ENCODE peak calls at places on chromosome 11, in six cellular contexts. P is WTC11, F is K562, M is HepG2, E is H1, Y is GM12878. Q is an unnamed sample.

GRCh38 chr11:76153609-76153949 is 52.7 kb downstream of the WNT11 start:
- DNase-seq in P (no peak), F (no peak), M (peak), E (no peak), Y (no peak), Q (no peak)

GRCh38 chr11:71169328-71169727 is 83.0 kb downstream of the SHANK2 start:
- DNase-seq in P (no peak), F (no peak), M (no peak), E (no peak), Y (no peak), Q (no peak)

GRCh38 chr11:17720796-17721171 is 1.4 kb downstream of the MYOD1 start:
- DNase-seq in P (peak), F (no peak), M (no peak), E (peak), Y (no peak), Q (no peak)

GRCh38 chr11:75793966-75794365 is 21.0 kb upstream of the UVRAG start:
- DNase-seq in P (no peak), F (no peak), M (no peak), E (no peak), Y (no peak), Q (no peak)

GRCh38 chr11:45182902-45183301 is 36.5 kb downstream of the PRDM11 start:
- DNase-seq in P (peak), F (peak), M (no peak), E (peak), Y (no peak), Q (peak)

GRCh38 chr11:28110108-28110838 is 2.1 kb downstream of the METTL15 start:
- DNase-seq in P (peak), F (peak), M (peak), E (peak), Y (peak), Q (peak)

GRCh38 chr11:68763181-68763721 is 11.9 kb upstream of the TESMIN start:
- DNase-seq in P (peak), F (no peak), M (no peak), E (no peak), Y (no peak), Q (no peak)

GRCh38 chr11:69012092-69013008 is 696 bp downstream of the MRGPRF start:
- DNase-seq in P (no peak), F (no peak), M (no peak), E (peak), Y (no peak), Q (no peak)

GRCh38 chr11:123166095-123166559 is 28.9 kb downstream of the CLMP start:
- DNase-seq in P (peak), F (peak), M (no peak), E (peak), Y (no peak), Q (no peak)

GRCh38 chr11:76839326-76839725 is 21.4 kb upstream of the ACER3 start:
- DNase-seq in P (no peak), F (no peak), M (no peak), E (no peak), Y (no peak), Q (peak)

GRCh38 chr11:60195923-60196368 is 13.1 kb upstream of the MS4A6A start:
- DNase-seq in P (no peak), F (no peak), M (no peak), E (no peak), Y (peak), Q (no peak)

GRCh38 chr11:15489281-15489680 is 374.6 kb downstream of the INSC start:
- DNase-seq in P (no peak), F (no peak), M (no peak), E (no peak), Y (no peak), Q (no peak)

GRCh38 chr11:15484398-15484797 is 369.7 kb downstream of the INSC start:
- DNase-seq in P (no peak), F (no peak), M (no peak), E (no peak), Y (no peak), Q (no peak)

GRCh38 chr11:15483205-15483604 is 368.5 kb downstream of the INSC start:
- DNase-seq in P (no peak), F (no peak), M (no peak), E (no peak), Y (no peak), Q (no peak)

GRCh38 chr11:15481871-15482270 is 367.1 kb downstream of the INSC start:
- DNase-seq in P (no peak), F (no peak), M (no peak), E (no peak), Y (no peak), Q (no peak)

GRCh38 chr11:15485432-15485831 is 370.7 kb downstream of the INSC start:
- DNase-seq in P (no peak), F (no peak), M (no peak), E (no peak), Y (no peak), Q (no peak)
- TF ChIP-seq ATF3 in P (no peak), F (peak), M (no peak), E (no peak), Y (no peak), Q (no peak)

GRCh38 chr11:118570787-118571186 is 1.4 kb upstream of the ARCN1 start:
- DNase-seq in P (no peak), F (no peak), M (no peak), E (no peak), Y (no peak), Q (no peak)

GRCh38 chr11:118569670-118570069 is 2.5 kb upstream of the ARCN1 start:
- DNase-seq in P (no peak), F (no peak), M (no peak), E (no peak), Y (no peak), Q (no peak)

GRCh38 chr11:118574636-118575035 is 2.4 kb downstream of the ARCN1 start:
- DNase-seq in P (no peak), F (no peak), M (no peak), E (no peak), Y (no peak), Q (no peak)

GRCh38 chr11:118572075-118572913 is at the start of gene ARCN1:
- DNase-seq in P (peak), F (peak), M (peak), E (peak), Y (peak), Q (peak)

DNA sequence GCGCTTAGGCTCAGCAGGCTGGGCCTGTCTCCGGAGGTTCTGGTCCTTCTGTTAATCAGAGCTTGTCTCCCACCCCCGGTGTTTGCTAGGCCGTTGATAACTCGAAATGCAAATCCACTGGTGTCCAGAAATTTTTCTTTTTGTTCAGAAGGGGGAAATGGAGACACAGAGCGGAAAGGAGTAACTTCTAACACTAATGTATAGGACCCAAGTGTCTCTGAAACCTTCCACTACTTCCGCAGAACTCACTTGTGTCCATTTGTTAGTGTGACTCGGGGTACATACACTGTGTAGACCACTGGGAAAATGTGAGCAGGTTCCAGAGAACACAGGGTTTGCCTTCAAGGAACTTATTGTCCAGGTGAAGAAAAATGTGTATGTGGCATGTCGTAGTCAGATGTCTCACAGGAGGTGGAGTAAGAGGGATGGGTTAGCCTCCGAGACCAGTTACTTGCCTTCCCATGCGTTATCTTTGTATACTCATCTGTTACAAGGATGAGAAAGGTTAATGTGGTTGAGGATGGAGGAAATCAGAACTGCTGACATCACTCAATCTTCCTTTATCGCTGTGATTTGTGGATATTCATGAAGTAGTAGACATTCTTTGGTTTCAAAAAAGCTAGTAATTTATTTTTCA is 823 bp downstream of the ARCN1 start:
- DNase-seq in P (no peak), F (peak), M (peak), E (no peak), Y (peak), Q (peak)
- TF ChIP-seq ATF3 in P (no peak), F (peak), M (no peak), E (no peak), Y (no peak), Q (no peak)

GRCh38 chr11:7154881-7155344 is 66.1 kb downstream of the RBMXL2 start:
- DNase-seq in P (no peak), F (no peak), M (no peak), E (no peak), Y (no peak), Q (no peak)
- TF ChIP-seq ATF3 in P (no peak), F (peak), M (no peak), E (no peak), Y (no peak), Q (no peak)

DNA sequence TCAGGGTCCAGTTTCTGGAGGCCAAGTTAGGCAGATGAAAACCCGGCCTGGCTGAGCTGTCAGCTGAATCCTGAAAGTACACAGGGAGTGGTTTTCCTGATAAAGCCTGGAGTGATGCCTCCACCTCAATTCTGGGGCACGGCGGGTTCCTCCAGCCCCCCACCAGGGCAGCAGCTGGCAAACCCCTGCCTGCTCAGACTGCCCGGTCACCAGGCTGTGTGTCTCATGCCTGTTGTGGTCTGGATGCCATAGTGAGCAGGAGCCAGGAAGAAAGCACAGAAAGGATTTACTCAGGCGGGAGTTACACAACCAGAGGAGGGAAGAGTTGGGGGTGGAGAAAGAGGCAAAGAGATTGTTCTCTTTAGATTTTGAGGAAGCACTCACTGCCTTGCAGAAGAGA is 119.9 kb upstream of the RASSF10 start:
- DNase-seq in P (no peak), F (no peak), M (no peak), E (no peak), Y (no peak), Q (no peak)
- TF ChIP-seq ATF3 in P (no peak), F (no peak), M (no peak), E (no peak), Y (no peak), Q (no peak)

GRCh38 chr11:2771758-2772466 is 72.1 kb upstream of the KCNQ1OT1 start:
- DNase-seq in P (peak), F (no peak), M (no peak), E (peak), Y (no peak), Q (no peak)
- TF ChIP-seq ATF3 in P (no peak), F (no peak), M (no peak), E (no peak), Y (no peak), Q (no peak)

GRCh38 chr11:126002181-126002580 is 56.3 kb downstream of the VSIG10L2 start:
- DNase-seq in P (no peak), F (no peak), M (no peak), E (no peak), Y (no peak), Q (no peak)

GRCh38 chr11:126006068-126006467 is 56.6 kb downstream of the CDON start:
- DNase-seq in P (no peak), F (no peak), M (no peak), E (no peak), Y (no peak), Q (no peak)

GRCh38 chr11:126011220-126011619 is 51.4 kb downstream of the CDON start:
- DNase-seq in P (no peak), F (peak), M (no peak), E (no peak), Y (no peak), Q (no peak)

GRCh38 chr11:126008956-126009355 is 53.7 kb downstream of the CDON start:
- DNase-seq in P (no peak), F (no peak), M (no peak), E (no peak), Y (no peak), Q (no peak)

GRCh38 chr11:126007263-126007662 is 55.4 kb downstream of the CDON start:
- DNase-seq in P (no peak), F (no peak), M (peak), E (no peak), Y (no peak), Q (peak)
- TF ChIP-seq ATF3 in P (no peak), F (no peak), M (no peak), E (no peak), Y (no peak), Q (no peak)

GRCh38 chr11:11722861-11723260 is 101.1 kb upstream of the GALNT18 start:
- DNase-seq in P (no peak), F (no peak), M (no peak), E (no peak), Y (no peak), Q (no peak)

GRCh38 chr11:11728371-11728770 is 106.6 kb upstream of the GALNT18 start:
- DNase-seq in P (no peak), F (no peak), M (no peak), E (no peak), Y (no peak), Q (no peak)

GRCh38 chr11:11722246-11722645 is 100.4 kb upstream of the GALNT18 start:
- DNase-seq in P (no peak), F (no peak), M (no peak), E (no peak), Y (no peak), Q (no peak)

GRCh38 chr11:11725438-11725837 is 103.6 kb upstream of the GALNT18 start:
- DNase-seq in P (no peak), F (no peak), M (no peak), E (no peak), Y (no peak), Q (no peak)

GRCh38 chr11:11724994-11725393 is 103.2 kb upstream of the GALNT18 start:
- DNase-seq in P (no peak), F (no peak), M (no peak), E (no peak), Y (no peak), Q (no peak)
- TF ChIP-seq ATF3 in P (no peak), F (no peak), M (no peak), E (no peak), Y (no peak), Q (no peak)

DNA sequence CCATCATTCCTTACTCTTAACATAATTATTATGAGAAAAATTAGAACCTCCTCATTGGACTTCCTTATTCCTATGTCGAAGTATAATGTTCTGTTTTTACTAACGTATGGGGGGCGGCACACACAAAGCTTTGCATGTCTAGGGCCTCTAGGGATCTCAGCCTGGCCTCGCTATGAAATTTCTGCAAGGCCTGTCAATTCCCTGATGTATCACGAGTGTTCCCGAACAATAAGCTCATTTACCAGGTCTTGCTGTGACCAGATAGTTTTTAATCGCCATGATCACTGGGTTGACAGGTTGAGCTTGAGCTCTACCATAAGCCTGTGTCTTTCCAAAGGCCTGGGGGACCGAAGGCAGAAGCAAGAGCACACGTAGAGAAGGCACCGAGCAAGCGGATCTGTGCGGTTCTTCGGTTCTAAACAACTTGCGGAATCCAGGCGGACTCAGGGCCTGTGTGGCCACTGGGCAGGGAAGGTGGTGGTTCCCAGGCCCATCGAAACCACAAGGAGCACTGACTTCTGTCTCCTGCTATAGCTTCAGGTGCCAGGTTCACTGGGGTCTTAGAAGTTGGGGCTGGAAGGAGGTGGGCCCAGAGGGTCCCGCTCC is 10.4 kb upstream of the FXYD2 start:
- DNase-seq in P (no peak), F (no peak), M (no peak), E (no peak), Y (no peak), Q (no peak)
- TF ChIP-seq ATF3 in P (no peak), F (no peak), M (no peak), E (no peak), Y (no peak), Q (no peak)

GRCh38 chr11:3825473-3826154 is 15.1 kb downstream of the RHOG start:
- DNase-seq in P (no peak), F (no peak), M (no peak), E (no peak), Y (no peak), Q (no peak)
- TF ChIP-seq ATF3 in P (no peak), F (peak), M (no peak), E (no peak), Y (no peak), Q (no peak)